ENCODE peak calls at places on chromosomes 2 and 18, in five cellular contexts. A, Q, Y, D and C are unnamed samples.

GRCh38 chr2:234548720-234549420 is 52.0 kb upstream of the ARL4C start:
- DNase-seq in A (no peak), D (peak; percentile 77), Q (no peak), Y (no peak), C (peak; percentile 83)

GRCh38 chr18:14963246-14963645 is 215.3 kb downstream of the ANKRD30B start:
- DNase-seq in A (no peak), Y (no peak), D (no peak), Q (no peak), C (no peak)

GRCh38 chr2:240963376-240964220 is 34.8 kb upstream of the SNED1 start:
- DNase-seq in Y (no peak), D (no peak), A (no peak), Q (no peak), C (no peak)

GRCh38 chr2:195956725-195957124 is 111.9 kb downstream of the DNAH7 start:
- DNase-seq in Q (no peak), Y (no peak), D (no peak), A (no peak), C (no peak)

GRCh38 chr2:101111917-101112771 is 39.0 kb downstream of the TBC1D8 start:
- DNase-seq in D (peak; percentile 65), A (no peak), Y (no peak), Q (no peak), C (peak; percentile 92)

GRCh38 chr2:235536711-235537110 is 42.9 kb downstream of the AGAP1 start:
- DNase-seq in D (no peak), Q (no peak), Y (no peak), A (no peak), C (no peak)

GRCh38 chr2:230023313-230023712 is 45.4 kb downstream of the SLC16A14 start:
- DNase-seq in Y (no peak), Q (no peak), A (no peak), D (no peak), C (no peak)

GRCh38 chr2:236882931-236883330 is 202.8 kb upstream of the COPS8 start:
- DNase-seq in Q (no peak), D (peak; percentile 26), A (no peak), Y (no peak), C (no peak)

GRCh38 chr2:96136123-96136720 is 2.1 kb downstream of the ASTL start:
- DNase-seq in Q (no peak), A (no peak), D (no peak), Y (no peak), C (no peak)